ENCODE peak calls at places on chromosomes 3 and 15, in ten cellular contexts. One of them, this sample, is unnamed.

GRCh38 chr3:64074091-64074490 is 50.8 kb upstream of the PSMD6 start:
- DNase-seq in CD8-positive, alpha-beta memory T cell: no peak
- DNase-seq in stomach: no peak
- DNase-seq in sigmoid colon: no peak
- DNase-seq in adipocyte: peak
- DNase-seq in mesendoderm: no peak
- DNase-seq in OCI-LY7: no peak
- DNase-seq in body of pancreas: no peak
- DNase-seq in tibial artery: no peak
- DNase-seq in skeletal muscle cell: no peak
- DNase-seq in this sample: no peak

GRCh38 chr3:32495609-32496008 is 7.0 kb downstream of the CMTM6 start:
- DNase-seq in CD8-positive, alpha-beta memory T cell: no peak
- DNase-seq in stomach: no peak
- DNase-seq in sigmoid colon: no peak
- DNase-seq in adipocyte: no peak
- DNase-seq in mesendoderm: no peak
- DNase-seq in OCI-LY7: no peak
- DNase-seq in body of pancreas: no peak
- DNase-seq in tibial artery: no peak
- DNase-seq in skeletal muscle cell: no peak
- DNase-seq in this sample: no peak

GRCh38 chr15:70099966-70100494 is 2.3 kb upstream of the TLE3 start:
- DNase-seq in CD8-positive, alpha-beta memory T cell: no peak
- DNase-seq in stomach: no peak
- DNase-seq in sigmoid colon: no peak
- DNase-seq in adipocyte: peak
- DNase-seq in mesendoderm: peak
- DNase-seq in OCI-LY7: peak
- DNase-seq in body of pancreas: peak
- DNase-seq in tibial artery: no peak
- DNase-seq in skeletal muscle cell: no peak
- DNase-seq in this sample: no peak

GRCh38 chr3:126491221-126492013 is 15.7 kb upstream of the ZXDC start:
- DNase-seq in CD8-positive, alpha-beta memory T cell: no peak
- DNase-seq in stomach: no peak
- DNase-seq in sigmoid colon: no peak
- DNase-seq in adipocyte: no peak
- DNase-seq in mesendoderm: no peak
- DNase-seq in OCI-LY7: no peak
- DNase-seq in body of pancreas: no peak
- DNase-seq in tibial artery: no peak
- DNase-seq in skeletal muscle cell: no peak
- DNase-seq in this sample: no peak

GRCh38 chr3:154060606-154061380 is 60.4 kb upstream of the ARHGEF26 start:
- DNase-seq in CD8-positive, alpha-beta memory T cell: no peak
- DNase-seq in stomach: no peak
- DNase-seq in sigmoid colon: no peak
- DNase-seq in adipocyte: peak
- DNase-seq in mesendoderm: peak
- DNase-seq in OCI-LY7: no peak
- DNase-seq in body of pancreas: peak
- DNase-seq in tibial artery: no peak
- DNase-seq in skeletal muscle cell: peak
- DNase-seq in this sample: no peak

GRCh38 chr3:100087203-100087602 is 27.1 kb downstream of the FILIP1L start:
- DNase-seq in CD8-positive, alpha-beta memory T cell: no peak
- DNase-seq in stomach: no peak
- DNase-seq in sigmoid colon: no peak
- DNase-seq in adipocyte: peak
- DNase-seq in mesendoderm: no peak
- DNase-seq in OCI-LY7: no peak
- DNase-seq in body of pancreas: no peak
- DNase-seq in tibial artery: no peak
- DNase-seq in skeletal muscle cell: no peak
- DNase-seq in this sample: no peak

GRCh38 chr15:23503546-23503945 is 56.5 kb upstream of the GOLGA6L2 start:
- DNase-seq in CD8-positive, alpha-beta memory T cell: no peak
- DNase-seq in stomach: no peak
- DNase-seq in sigmoid colon: no peak
- DNase-seq in adipocyte: no peak
- DNase-seq in mesendoderm: no peak
- DNase-seq in OCI-LY7: no peak
- DNase-seq in body of pancreas: no peak
- DNase-seq in tibial artery: no peak
- DNase-seq in skeletal muscle cell: no peak
- DNase-seq in this sample: no peak

GRCh38 chr3:39388741-39389248 is 5.6 kb downstream of the SLC25A38 start:
- DNase-seq in CD8-positive, alpha-beta memory T cell: no peak
- DNase-seq in stomach: no peak
- DNase-seq in sigmoid colon: no peak
- DNase-seq in adipocyte: no peak
- DNase-seq in mesendoderm: no peak
- DNase-seq in OCI-LY7: peak
- DNase-seq in body of pancreas: no peak
- DNase-seq in tibial artery: no peak
- DNase-seq in skeletal muscle cell: no peak
- DNase-seq in this sample: no peak

GRCh38 chr3:30156586-30157498 is 449.6 kb upstream of the TGFBR2 start:
- DNase-seq in CD8-positive, alpha-beta memory T cell: no peak
- DNase-seq in stomach: no peak
- DNase-seq in sigmoid colon: no peak
- DNase-seq in adipocyte: peak
- DNase-seq in mesendoderm: no peak
- DNase-seq in OCI-LY7: no peak
- DNase-seq in body of pancreas: no peak
- DNase-seq in tibial artery: no peak
- DNase-seq in skeletal muscle cell: no peak
- DNase-seq in this sample: no peak

GRCh38 chr3:25533365-25533764 is 105.3 kb downstream of the RARB start:
- DNase-seq in CD8-positive, alpha-beta memory T cell: no peak
- DNase-seq in stomach: no peak
- DNase-seq in sigmoid colon: no peak
- DNase-seq in adipocyte: no peak
- DNase-seq in mesendoderm: no peak
- DNase-seq in OCI-LY7: no peak
- DNase-seq in body of pancreas: no peak
- DNase-seq in tibial artery: no peak
- DNase-seq in skeletal muscle cell: no peak
- DNase-seq in this sample: no peak

GRCh38 chr15:78944202-78944625 is 632 bp downstream of the CTSH start:
- DNase-seq in CD8-positive, alpha-beta memory T cell: no peak
- DNase-seq in stomach: peak
- DNase-seq in sigmoid colon: no peak
- DNase-seq in adipocyte: no peak
- DNase-seq in mesendoderm: peak
- DNase-seq in OCI-LY7: no peak
- DNase-seq in body of pancreas: peak
- DNase-seq in tibial artery: no peak
- DNase-seq in skeletal muscle cell: no peak
- DNase-seq in this sample: no peak

GRCh38 chr3:146465713-146466465 is 3.5 kb downstream of the PLSCR2 start:
- DNase-seq in CD8-positive, alpha-beta memory T cell: no peak
- DNase-seq in stomach: no peak
- DNase-seq in sigmoid colon: no peak
- DNase-seq in adipocyte: no peak
- DNase-seq in mesendoderm: no peak
- DNase-seq in OCI-LY7: no peak
- DNase-seq in body of pancreas: no peak
- DNase-seq in tibial artery: no peak
- DNase-seq in skeletal muscle cell: no peak
- DNase-seq in this sample: no peak

GRCh38 chr15:84976746-84977345 is 4.8 kb upstream of the PDE8A start:
- DNase-seq in CD8-positive, alpha-beta memory T cell: no peak
- DNase-seq in stomach: no peak
- DNase-seq in sigmoid colon: no peak
- DNase-seq in adipocyte: no peak
- DNase-seq in mesendoderm: no peak
- DNase-seq in OCI-LY7: no peak
- DNase-seq in body of pancreas: no peak
- DNase-seq in tibial artery: no peak
- DNase-seq in skeletal muscle cell: no peak
- DNase-seq in this sample: no peak

GRCh38 chr3:119580148-119580760 is 962 bp downstream of the ADPRH start:
- DNase-seq in CD8-positive, alpha-beta memory T cell: no peak
- DNase-seq in stomach: no peak
- DNase-seq in sigmoid colon: peak
- DNase-seq in adipocyte: no peak
- DNase-seq in mesendoderm: peak
- DNase-seq in OCI-LY7: peak
- DNase-seq in body of pancreas: peak
- DNase-seq in tibial artery: peak
- DNase-seq in skeletal muscle cell: no peak
- DNase-seq in this sample: no peak

GRCh38 chr3:23052230-23053019 is 150.7 kb upstream of the UBE2E2 start:
- DNase-seq in CD8-positive, alpha-beta memory T cell: no peak
- DNase-seq in stomach: no peak
- DNase-seq in sigmoid colon: no peak
- DNase-seq in adipocyte: no peak
- DNase-seq in mesendoderm: peak
- DNase-seq in OCI-LY7: no peak
- DNase-seq in body of pancreas: no peak
- DNase-seq in tibial artery: no peak
- DNase-seq in skeletal muscle cell: no peak
- DNase-seq in this sample: no peak

GRCh38 chr15:101165905-101166471 is 85.9 kb downstream of the CHSY1 start:
- DNase-seq in CD8-positive, alpha-beta memory T cell: no peak
- DNase-seq in stomach: no peak
- DNase-seq in sigmoid colon: no peak
- DNase-seq in adipocyte: no peak
- DNase-seq in mesendoderm: no peak
- DNase-seq in OCI-LY7: no peak
- DNase-seq in body of pancreas: no peak
- DNase-seq in tibial artery: no peak
- DNase-seq in skeletal muscle cell: no peak
- DNase-seq in this sample: no peak

GRCh38 chr15:58627706-58628105 is 121.8 kb downstream of the ADAM10 start:
- DNase-seq in CD8-positive, alpha-beta memory T cell: no peak
- DNase-seq in stomach: no peak
- DNase-seq in sigmoid colon: no peak
- DNase-seq in adipocyte: no peak
- DNase-seq in mesendoderm: no peak
- DNase-seq in OCI-LY7: no peak
- DNase-seq in body of pancreas: no peak
- DNase-seq in tibial artery: no peak
- DNase-seq in skeletal muscle cell: no peak
- DNase-seq in this sample: no peak
- H3K4me3 ChIP-seq in CD8-positive, alpha-beta memory T cell: no peak
- H3K4me3 ChIP-seq in stomach: no peak
- H3K4me3 ChIP-seq in sigmoid colon: no peak
- H3K4me3 ChIP-seq in adipocyte: peak
- H3K4me3 ChIP-seq in mesendoderm: no peak
- H3K4me3 ChIP-seq in OCI-LY7: no peak
- H3K4me3 ChIP-seq in body of pancreas: no peak
- H3K4me3 ChIP-seq in tibial artery: no peak
- H3K4me3 ChIP-seq in skeletal muscle cell: no peak
- H3K4me3 ChIP-seq in this sample: no peak

GRCh38 chr3:50269977-50270413 is 1.0 kb downstream of the SEMA3B start:
- DNase-seq in CD8-positive, alpha-beta memory T cell: no peak
- DNase-seq in stomach: no peak
- DNase-seq in sigmoid colon: no peak
- DNase-seq in adipocyte: no peak
- DNase-seq in mesendoderm: no peak
- DNase-seq in OCI-LY7: no peak
- DNase-seq in body of pancreas: no peak
- DNase-seq in tibial artery: no peak
- DNase-seq in skeletal muscle cell: no peak
- DNase-seq in this sample: no peak
- H3K4me3 ChIP-seq in CD8-positive, alpha-beta memory T cell: no peak
- H3K4me3 ChIP-seq in stomach: peak
- H3K4me3 ChIP-seq in sigmoid colon: peak
- H3K4me3 ChIP-seq in adipocyte: no peak
- H3K4me3 ChIP-seq in mesendoderm: no peak
- H3K4me3 ChIP-seq in OCI-LY7: no peak
- H3K4me3 ChIP-seq in body of pancreas: peak
- H3K4me3 ChIP-seq in tibial artery: no peak
- H3K4me3 ChIP-seq in skeletal muscle cell: no peak
- H3K4me3 ChIP-seq in this sample: peak

DNA sequence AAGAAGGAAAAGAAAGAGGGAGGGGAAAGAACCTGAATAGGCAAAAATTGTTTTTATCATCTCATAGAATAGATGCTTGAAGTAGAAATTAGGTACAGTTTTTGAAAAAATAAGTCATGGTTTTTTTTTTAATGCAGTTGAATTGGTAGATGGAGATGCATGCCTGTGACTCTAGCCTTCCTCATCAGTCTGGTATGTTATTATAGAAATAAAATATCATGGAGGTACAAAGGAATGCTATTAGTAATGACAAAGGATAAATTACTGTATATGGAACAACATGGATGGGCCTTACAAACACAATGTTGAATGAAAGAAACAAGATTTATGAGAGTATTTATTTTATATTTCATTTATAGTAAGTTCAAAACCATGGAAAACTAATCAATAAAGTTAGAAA is 162.4 kb upstream of the GALNT15 start:
- DNase-seq in CD8-positive, alpha-beta memory T cell: no peak
- DNase-seq in stomach: no peak
- DNase-seq in sigmoid colon: no peak
- DNase-seq in adipocyte: peak
- DNase-seq in mesendoderm: no peak
- DNase-seq in OCI-LY7: no peak
- DNase-seq in body of pancreas: no peak
- DNase-seq in tibial artery: no peak
- DNase-seq in skeletal muscle cell: no peak
- DNase-seq in this sample: no peak
- H3K4me3 ChIP-seq in CD8-positive, alpha-beta memory T cell: no peak
- H3K4me3 ChIP-seq in stomach: no peak
- H3K4me3 ChIP-seq in sigmoid colon: no peak
- H3K4me3 ChIP-seq in adipocyte: no peak
- H3K4me3 ChIP-seq in mesendoderm: no peak
- H3K4me3 ChIP-seq in OCI-LY7: no peak
- H3K4me3 ChIP-seq in body of pancreas: no peak
- H3K4me3 ChIP-seq in tibial artery: no peak
- H3K4me3 ChIP-seq in skeletal muscle cell: no peak
- H3K4me3 ChIP-seq in this sample: no peak

DNA sequence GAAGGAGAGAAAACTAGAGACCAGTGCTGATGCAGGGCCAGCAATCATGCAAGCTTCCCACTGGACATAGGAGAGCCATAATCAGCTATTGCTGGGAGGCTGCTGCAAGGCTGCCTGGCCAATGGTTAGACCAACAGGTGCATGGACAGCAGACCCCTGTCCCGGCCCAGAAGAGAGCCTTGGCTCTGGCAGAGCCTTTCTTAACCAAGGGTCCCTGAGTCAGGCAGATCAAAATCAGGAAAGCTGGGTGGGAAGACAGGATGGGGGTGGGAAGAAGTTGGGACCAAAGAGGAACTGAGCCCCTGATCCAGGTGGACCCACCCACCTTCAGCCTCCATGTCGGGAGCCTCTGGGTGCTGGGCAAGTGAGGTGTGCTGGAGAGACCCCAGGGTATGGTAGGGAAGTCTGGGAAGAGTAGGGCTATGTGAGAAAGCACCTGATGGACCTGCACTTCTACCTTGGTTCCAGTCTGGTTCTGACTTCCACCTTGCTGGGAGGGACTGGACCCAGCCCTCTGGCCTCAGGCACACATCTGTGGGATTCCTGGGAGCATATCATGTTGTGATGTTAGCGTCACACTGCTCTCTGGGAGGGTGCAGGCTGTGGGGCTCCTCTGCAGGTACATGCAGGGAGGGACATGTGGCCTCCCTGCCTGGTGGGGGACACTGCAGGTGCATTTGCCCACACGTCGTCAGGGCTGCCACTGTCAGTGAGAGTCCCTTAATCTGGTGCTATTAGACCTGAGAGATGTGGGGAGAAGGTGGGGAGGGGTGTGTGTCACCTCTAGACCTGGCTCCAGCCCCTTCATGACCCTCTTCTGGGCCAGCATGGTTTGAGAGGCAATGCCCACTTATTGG is 24.7 kb downstream of the KY start:
- DNase-seq in CD8-positive, alpha-beta memory T cell: no peak
- DNase-seq in stomach: peak
- DNase-seq in sigmoid colon: no peak
- DNase-seq in adipocyte: no peak
- DNase-seq in mesendoderm: no peak
- DNase-seq in OCI-LY7: no peak
- DNase-seq in body of pancreas: no peak
- DNase-seq in tibial artery: no peak
- DNase-seq in skeletal muscle cell: no peak
- DNase-seq in this sample: peak
- H3K4me3 ChIP-seq in CD8-positive, alpha-beta memory T cell: no peak
- H3K4me3 ChIP-seq in stomach: no peak
- H3K4me3 ChIP-seq in sigmoid colon: no peak
- H3K4me3 ChIP-seq in adipocyte: no peak
- H3K4me3 ChIP-seq in mesendoderm: no peak
- H3K4me3 ChIP-seq in OCI-LY7: no peak
- H3K4me3 ChIP-seq in body of pancreas: no peak
- H3K4me3 ChIP-seq in tibial artery: no peak
- H3K4me3 ChIP-seq in skeletal muscle cell: no peak
- H3K4me3 ChIP-seq in this sample: no peak